ENCODE peak calls at places on chromosome 4, in seven cellular contexts. One of them, this sample, is unnamed.
A peak's percentile ranks its signal among the peaks of the same experiment; 100 is the strongest.

GRCh38 chr4:34181311-34181808 is 2063.0 kb downstream of the ARAP2 start:
- DNase-seq in choroid plexus epithelial cell: peak; percentile 90
- DNase-seq in kidney epithelial cell: peak; percentile 71
- DNase-seq in tibial nerve: no peak
- DNase-seq in osteoblast: no peak
- DNase-seq in MM.1S: no peak
- DNase-seq in K562: no peak
- DNase-seq in this sample: no peak

GRCh38 chr4:20428410-20429160 is 176.9 kb downstream of the SLIT2 start:
- DNase-seq in choroid plexus epithelial cell: peak; percentile 61
- DNase-seq in kidney epithelial cell: no peak
- DNase-seq in tibial nerve: no peak
- DNase-seq in osteoblast: no peak
- DNase-seq in MM.1S: no peak
- DNase-seq in K562: no peak
- DNase-seq in this sample: no peak

GRCh38 chr4:98928131-98928504 is 815 bp downstream of the EIF4E start:
- DNase-seq in choroid plexus epithelial cell: peak; percentile 85
- DNase-seq in kidney epithelial cell: peak; percentile 56
- DNase-seq in tibial nerve: no peak
- DNase-seq in osteoblast: peak; percentile 92
- DNase-seq in MM.1S: peak; percentile 68
- DNase-seq in K562: peak; percentile 51
- DNase-seq in this sample: peak; percentile 75

GRCh38 chr4:7344650-7345049 is 90.1 kb downstream of the PSAPL1 start:
- DNase-seq in choroid plexus epithelial cell: no peak
- DNase-seq in kidney epithelial cell: no peak
- DNase-seq in tibial nerve: no peak
- DNase-seq in osteoblast: peak; percentile 93
- DNase-seq in MM.1S: no peak
- DNase-seq in K562: no peak
- DNase-seq in this sample: no peak

GRCh38 chr4:8283161-8283560 is 13.6 kb downstream of the HTRA3 start:
- DNase-seq in choroid plexus epithelial cell: no peak
- DNase-seq in kidney epithelial cell: no peak
- DNase-seq in tibial nerve: no peak
- DNase-seq in osteoblast: peak; percentile 46
- DNase-seq in MM.1S: no peak
- DNase-seq in K562: no peak
- DNase-seq in this sample: no peak

GRCh38 chr4:48669086-48669485 is 111.0 kb downstream of the FRYL start:
- DNase-seq in choroid plexus epithelial cell: no peak
- DNase-seq in kidney epithelial cell: no peak
- DNase-seq in tibial nerve: no peak
- DNase-seq in osteoblast: no peak
- DNase-seq in MM.1S: no peak
- DNase-seq in K562: no peak
- DNase-seq in this sample: peak; percentile 47

GRCh38 chr4:76867880-76868655 is 29.9 kb downstream of the SOWAHB start:
- DNase-seq in choroid plexus epithelial cell: no peak
- DNase-seq in kidney epithelial cell: no peak
- DNase-seq in tibial nerve: no peak
- DNase-seq in osteoblast: no peak
- DNase-seq in MM.1S: peak; percentile 11
- DNase-seq in K562: no peak
- DNase-seq in this sample: peak; percentile 92

GRCh38 chr4:147136783-147137182 is 191.1 kb upstream of the TTC29 start:
- DNase-seq in choroid plexus epithelial cell: peak; percentile 58
- DNase-seq in kidney epithelial cell: no peak
- DNase-seq in tibial nerve: no peak
- DNase-seq in osteoblast: no peak
- DNase-seq in MM.1S: no peak
- DNase-seq in K562: no peak
- DNase-seq in this sample: no peak

GRCh38 chr4:64272432-64272831 is 136.8 kb downstream of the TECRL start:
- DNase-seq in choroid plexus epithelial cell: no peak
- DNase-seq in kidney epithelial cell: no peak
- DNase-seq in tibial nerve: no peak
- DNase-seq in osteoblast: no peak
- DNase-seq in MM.1S: no peak
- DNase-seq in K562: no peak
- DNase-seq in this sample: no peak

GRCh38 chr4:10117424-10118354 is 1.1 kb upstream of the WDR1 start:
- DNase-seq in choroid plexus epithelial cell: peak; percentile 63
- DNase-seq in kidney epithelial cell: no peak
- DNase-seq in tibial nerve: no peak
- DNase-seq in osteoblast: no peak
- DNase-seq in MM.1S: no peak
- DNase-seq in K562: no peak
- DNase-seq in this sample: peak; percentile 48

DNA sequence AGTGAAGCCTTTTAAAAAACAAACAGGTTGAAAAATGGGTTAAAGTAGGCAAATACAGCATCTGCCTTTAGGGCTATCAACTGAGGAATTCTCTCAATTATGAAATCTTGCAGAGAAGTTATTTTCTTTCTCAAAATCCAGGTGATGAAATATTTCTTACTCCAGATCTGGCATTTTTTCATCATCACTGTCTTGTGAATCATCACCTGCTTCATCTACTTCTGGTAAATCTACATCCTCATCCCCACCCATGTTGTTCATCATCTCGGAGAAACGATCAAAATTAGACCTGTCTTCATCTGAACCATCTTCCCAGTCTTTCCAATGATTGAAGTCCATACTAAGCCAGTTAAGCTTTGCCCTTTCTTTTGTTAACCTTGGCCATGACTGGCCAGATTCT is 33.3 kb upstream of the HPF1 start:
- DNase-seq in choroid plexus epithelial cell: no peak
- DNase-seq in kidney epithelial cell: no peak
- DNase-seq in tibial nerve: no peak
- DNase-seq in osteoblast: no peak
- DNase-seq in MM.1S: no peak
- DNase-seq in K562: no peak
- DNase-seq in this sample: no peak
- H3K4me3 ChIP-seq in choroid plexus epithelial cell: no peak overlapping the region
- H3K4me3 ChIP-seq in kidney epithelial cell: no peak overlapping the region
- H3K4me3 ChIP-seq in tibial nerve: no peak overlapping the region
- H3K4me3 ChIP-seq in osteoblast: peak overlapping the region; percentile 65
- H3K4me3 ChIP-seq in MM.1S: no peak overlapping the region
- H3K4me3 ChIP-seq in K562: no peak overlapping the region
- H3K4me3 ChIP-seq in this sample: no peak overlapping the region

GRCh38 chr4:95869961-95870500 is 30.1 kb downstream of the PDHA2 start:
- DNase-seq in choroid plexus epithelial cell: peak; percentile 12
- DNase-seq in kidney epithelial cell: no peak
- DNase-seq in tibial nerve: no peak
- DNase-seq in osteoblast: no peak
- DNase-seq in MM.1S: no peak
- DNase-seq in K562: no peak
- DNase-seq in this sample: no peak
- TF ChIP-seq CTCF in choroid plexus epithelial cell: no peak
- TF ChIP-seq CTCF in kidney epithelial cell: no peak
- TF ChIP-seq CTCF in tibial nerve: no peak
- TF ChIP-seq CTCF in osteoblast: no peak
- TF ChIP-seq CTCF in MM.1S: no peak
- TF ChIP-seq CTCF in K562: no peak
- TF ChIP-seq CTCF in this sample: no peak

GRCh38 chr4:163330828-163331628 is 1.4 kb downstream of the NPY1R start:
- DNase-seq in choroid plexus epithelial cell: no peak
- DNase-seq in kidney epithelial cell: no peak
- DNase-seq in tibial nerve: no peak
- DNase-seq in osteoblast: no peak
- DNase-seq in MM.1S: no peak
- DNase-seq in K562: no peak
- DNase-seq in this sample: peak; percentile 19
- H3K4me3 ChIP-seq in choroid plexus epithelial cell: peak overlapping the region; percentile 59
- H3K4me3 ChIP-seq in kidney epithelial cell: peak overlapping the region; percentile 64
- H3K4me3 ChIP-seq in tibial nerve: peak overlapping the region; percentile 67
- H3K4me3 ChIP-seq in osteoblast: no peak overlapping the region
- H3K4me3 ChIP-seq in MM.1S: peak overlapping the region; percentile 76
- H3K4me3 ChIP-seq in K562: no peak overlapping the region
- H3K4me3 ChIP-seq in this sample: peak overlapping the region; percentile 57

GRCh38 chr4:174521800-174522182 is 497 bp downstream of the HPGD start:
- DNase-seq in choroid plexus epithelial cell: no peak
- DNase-seq in kidney epithelial cell: no peak
- DNase-seq in tibial nerve: no peak
- DNase-seq in osteoblast: peak; percentile 29
- DNase-seq in MM.1S: peak; percentile 57
- DNase-seq in K562: no peak
- DNase-seq in this sample: peak; percentile 52
- TF ChIP-seq CTCF in choroid plexus epithelial cell: no peak
- TF ChIP-seq CTCF in kidney epithelial cell: peak; percentile 20
- TF ChIP-seq CTCF in tibial nerve: no peak
- TF ChIP-seq CTCF in osteoblast: no peak
- TF ChIP-seq CTCF in MM.1S: peak; percentile 15
- TF ChIP-seq CTCF in K562: no peak
- TF ChIP-seq CTCF in this sample: no peak

GRCh38 chr4:148901075-148901705 is 459.0 kb upstream of the NR3C2 start:
- DNase-seq in choroid plexus epithelial cell: no peak
- DNase-seq in kidney epithelial cell: no peak
- DNase-seq in tibial nerve: no peak
- DNase-seq in osteoblast: no peak
- DNase-seq in MM.1S: no peak
- DNase-seq in K562: no peak
- DNase-seq in this sample: no peak
- H3K4me3 ChIP-seq in choroid plexus epithelial cell: no peak overlapping the region
- H3K4me3 ChIP-seq in kidney epithelial cell: no peak overlapping the region
- H3K4me3 ChIP-seq in tibial nerve: no peak overlapping the region
- H3K4me3 ChIP-seq in osteoblast: no peak overlapping the region
- H3K4me3 ChIP-seq in MM.1S: no peak overlapping the region
- H3K4me3 ChIP-seq in K562: no peak overlapping the region
- H3K4me3 ChIP-seq in this sample: no peak overlapping the region

DNA sequence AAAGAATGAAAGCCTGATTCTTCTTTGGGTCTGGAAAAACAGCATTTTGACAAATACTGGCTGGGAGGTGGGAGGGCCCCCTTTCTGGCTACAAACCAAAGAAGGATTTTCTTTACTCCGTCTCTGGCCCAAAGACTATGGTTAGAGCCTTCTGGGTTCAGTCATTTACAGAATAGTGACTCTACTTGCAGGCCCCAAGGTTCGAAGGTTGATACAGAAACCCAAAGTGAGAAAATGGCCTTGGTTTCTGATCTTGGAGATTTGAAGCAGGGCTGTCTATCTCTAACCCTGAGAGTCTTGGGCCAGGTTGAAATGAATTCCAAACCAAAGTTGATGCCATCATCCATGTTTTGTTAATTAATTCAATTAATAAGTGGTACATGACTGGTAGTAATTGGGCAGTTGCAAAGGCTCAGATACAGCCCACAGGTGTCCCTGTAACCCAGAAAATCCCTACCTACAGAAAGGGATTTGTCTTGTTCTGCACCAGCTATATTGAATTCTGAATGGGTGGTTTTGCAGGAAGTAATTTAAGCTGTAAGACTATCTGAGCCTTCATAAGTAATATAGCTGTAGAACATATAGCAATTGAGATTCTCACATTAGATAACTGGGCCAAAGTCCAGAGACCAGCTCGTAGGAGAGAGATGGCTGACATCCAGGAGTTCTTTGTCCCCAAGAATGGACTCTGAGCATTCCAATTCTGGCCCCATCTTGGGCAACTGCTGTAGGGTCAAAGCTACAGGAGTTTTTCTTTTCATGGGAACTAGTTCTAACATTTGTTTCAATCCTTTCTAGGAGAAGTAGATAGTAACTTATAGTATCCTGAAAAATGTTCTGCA is 34.5 kb downstream of the CHRNA9 start:
- DNase-seq in choroid plexus epithelial cell: peak; percentile 2
- DNase-seq in kidney epithelial cell: no peak
- DNase-seq in tibial nerve: no peak
- DNase-seq in osteoblast: no peak
- DNase-seq in MM.1S: no peak
- DNase-seq in K562: no peak
- DNase-seq in this sample: peak; percentile 65
- TF ChIP-seq CTCF in choroid plexus epithelial cell: no peak
- TF ChIP-seq CTCF in kidney epithelial cell: no peak
- TF ChIP-seq CTCF in tibial nerve: no peak
- TF ChIP-seq CTCF in osteoblast: no peak
- TF ChIP-seq CTCF in MM.1S: no peak
- TF ChIP-seq CTCF in K562: peak; percentile 7
- TF ChIP-seq CTCF in this sample: no peak

DNA sequence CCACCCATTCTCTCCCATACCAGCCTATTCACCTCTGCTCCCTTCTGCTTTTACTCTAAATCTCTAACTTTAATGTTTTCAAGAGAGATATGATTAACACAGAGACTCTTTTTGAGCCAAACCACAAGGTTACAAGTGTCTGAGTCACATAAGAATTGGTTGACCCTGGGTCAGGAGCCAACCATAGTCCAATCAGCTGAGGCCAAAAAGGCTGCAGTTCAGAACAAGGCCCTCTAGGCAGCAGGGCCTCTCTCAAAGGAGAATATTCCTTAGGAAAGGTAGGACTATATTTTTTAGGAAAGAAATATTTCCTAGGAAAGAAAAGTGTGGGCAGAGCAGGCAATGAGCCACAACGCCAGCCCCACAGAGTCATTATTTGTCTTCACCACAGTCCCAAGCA is 2.3 kb downstream of the ATP8A1 start:
- DNase-seq in choroid plexus epithelial cell: peak; percentile 35
- DNase-seq in kidney epithelial cell: peak; percentile 75
- DNase-seq in tibial nerve: no peak
- DNase-seq in osteoblast: peak; percentile 81
- DNase-seq in MM.1S: no peak
- DNase-seq in K562: no peak
- DNase-seq in this sample: no peak
- H3K4me3 ChIP-seq in choroid plexus epithelial cell: no peak overlapping the region
- H3K4me3 ChIP-seq in kidney epithelial cell: no peak overlapping the region
- H3K4me3 ChIP-seq in tibial nerve: peak overlapping the region; percentile 87
- H3K4me3 ChIP-seq in osteoblast: no peak overlapping the region
- H3K4me3 ChIP-seq in MM.1S: peak overlapping the region; percentile 86
- H3K4me3 ChIP-seq in K562: no peak overlapping the region
- H3K4me3 ChIP-seq in this sample: no peak overlapping the region

DNA sequence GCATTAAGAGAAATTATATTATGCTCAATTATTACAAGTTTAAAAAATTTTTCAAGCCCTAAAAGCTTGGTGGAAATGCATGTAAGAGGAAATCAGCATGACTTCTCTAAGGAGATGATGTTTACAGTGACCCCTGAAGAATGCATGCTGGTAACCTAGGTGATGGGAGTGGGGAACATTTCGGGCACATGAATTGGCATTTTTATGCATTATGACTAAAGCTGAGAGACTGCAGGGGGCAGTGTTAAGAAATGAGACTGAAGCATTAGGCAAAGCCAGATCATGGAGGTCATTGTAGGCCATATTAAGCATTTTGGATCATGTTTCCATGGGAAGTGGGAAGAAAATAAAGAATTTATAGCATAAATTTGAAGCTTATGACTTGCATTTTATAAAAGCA is 421.3 kb downstream of the FAT4 start:
- DNase-seq in choroid plexus epithelial cell: peak; percentile 95
- DNase-seq in kidney epithelial cell: no peak
- DNase-seq in tibial nerve: no peak
- DNase-seq in osteoblast: no peak
- DNase-seq in MM.1S: no peak
- DNase-seq in K562: no peak
- DNase-seq in this sample: no peak
- TF ChIP-seq CTCF in choroid plexus epithelial cell: peak; percentile 49
- TF ChIP-seq CTCF in kidney epithelial cell: peak; percentile 22
- TF ChIP-seq CTCF in tibial nerve: no peak
- TF ChIP-seq CTCF in osteoblast: peak; percentile 39
- TF ChIP-seq CTCF in MM.1S: no peak
- TF ChIP-seq CTCF in K562: peak; percentile 20
- TF ChIP-seq CTCF in this sample: no peak

This sample was measured in transverse colon.